ENCODE peak calls at places on chromosome 4, in eight cellular contexts. K is A549; R is CD8-positive, alpha-beta T cell; Y is neuronal stem cell; Q is mesendoderm; J is SK-N-SH; S is Peyer's patch; H is PC-9. N is an unnamed sample.

GRCh38 chr4:176792348-176793059 is at the start of gene VEGFC:
- DNase-seq in K (peak; percentile 73), R (no peak), Y (peak; percentile 56), Q (peak; percentile 72), J (peak; percentile 79), S (no peak), H (peak; percentile 62), N (no peak)

GRCh38 chr4:104641427-104641826 is 146.7 kb upstream of the CXXC4 start:
- DNase-seq in K (no peak), R (no peak), Y (peak; percentile 46), Q (no peak), J (no peak), S (no peak), H (no peak), N (no peak)

GRCh38 chr4:87505862-87506261 is 23.3 kb downstream of the SPARCL1 start:
- DNase-seq in K (no peak), R (no peak), Y (no peak), Q (peak; percentile 60), J (no peak), S (no peak), H (no peak), N (no peak)

GRCh38 chr4:109912706-109913621 is at the start of gene EGF:
- DNase-seq in K (peak; percentile 32), R (no peak), Y (peak; percentile 41), Q (peak; percentile 90), J (no peak), S (no peak), H (no peak), N (no peak)

GRCh38 chr4:105210901-105211300 is 64.2 kb downstream of the TET2 start:
- DNase-seq in K (no peak), R (no peak), Y (no peak), Q (no peak), J (no peak), S (no peak), H (no peak), N (no peak)

GRCh38 chr4:142408003-142408441 is 438.1 kb downstream of the INPP4B start:
- DNase-seq in K (peak; percentile 84), R (no peak), Y (no peak), Q (peak; percentile 68), J (no peak), S (no peak), H (peak; percentile 62), N (no peak)

GRCh38 chr4:73589261-73589847 is 30.9 kb downstream of the RASSF6 start:
- DNase-seq in K (no peak), R (no peak), Y (no peak), Q (peak; percentile 42), J (no peak), S (peak; percentile 18), H (no peak), N (no peak)

GRCh38 chr4:40194602-40195161 is 2.1 kb upstream of the RHOH start:
- DNase-seq in K (no peak), R (no peak), Y (no peak), Q (no peak), J (peak; percentile 23), S (peak; percentile 78), H (no peak), N (peak; percentile 73)

GRCh38 chr4:139005774-139006173 is 9.8 kb upstream of the NOCT start:
- DNase-seq in K (no peak), R (no peak), Y (no peak), Q (no peak), J (no peak), S (no peak), H (no peak), N (no peak)

DNA sequence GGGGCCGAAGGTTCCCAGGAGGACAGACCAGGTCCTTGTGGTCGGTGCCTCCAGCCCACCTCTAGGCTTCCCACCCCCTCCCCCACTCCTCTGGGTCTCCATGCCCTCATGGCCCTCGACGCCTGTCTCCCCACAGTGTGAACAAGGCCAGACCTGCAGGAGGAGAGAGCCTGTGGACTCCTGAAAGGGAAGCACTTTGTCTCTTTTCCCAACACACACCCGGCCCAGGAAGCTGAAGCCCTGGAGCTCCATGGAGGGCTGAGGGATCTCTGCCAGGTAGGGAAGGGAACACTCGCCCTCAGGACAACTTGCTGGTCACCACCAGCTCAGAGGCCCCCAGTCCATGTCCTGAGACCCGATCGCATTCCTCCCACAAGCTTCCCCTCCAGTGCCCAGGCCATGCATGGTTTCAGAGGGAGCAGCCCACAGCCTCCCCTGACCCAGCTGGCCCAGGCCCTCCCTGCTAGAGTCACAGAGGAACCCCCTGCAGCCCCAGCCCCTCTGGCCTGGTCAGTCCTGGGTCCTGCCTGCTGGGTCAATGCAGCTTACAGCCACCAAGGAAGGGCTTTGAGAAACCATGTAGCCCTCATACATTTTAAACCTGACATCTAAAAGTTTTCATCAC is 60.8 kb downstream of the ABLIM2 start:
- DNase-seq in K (no peak), R (no peak), Y (no peak), Q (no peak), J (no peak), S (no peak), H (no peak), N (no peak)
- H3K27ac ChIP-seq in K (peak overlapping the region; percentile 47), R (no peak overlapping the region), Y (no peak overlapping the region), Q (no peak overlapping the region), J (no peak overlapping the region), S (no peak overlapping the region), H (no peak overlapping the region), N (no peak overlapping the region)

GRCh38 chr4:38082424-38083374 is 122.5 kb downstream of the PTTG2 start:
- DNase-seq in K (no peak), R (no peak), Y (no peak), Q (no peak), J (no peak), S (no peak), H (no peak), N (no peak)

GRCh38 chr4:38086515-38087226 is 126.5 kb downstream of the PTTG2 start:
- DNase-seq in K (no peak), R (no peak), Y (no peak), Q (no peak), J (no peak), S (no peak), H (no peak), N (no peak)

GRCh38 chr4:38084984-38085383 is 124.8 kb downstream of the PTTG2 start:
- DNase-seq in K (no peak), R (no peak), Y (no peak), Q (no peak), J (no peak), S (no peak), H (no peak), N (no peak)

GRCh38 chr4:38088321-38088720 is 128.1 kb downstream of the PTTG2 start:
- DNase-seq in K (no peak), R (no peak), Y (no peak), Q (no peak), J (no peak), S (no peak), H (no peak), N (no peak)

DNA sequence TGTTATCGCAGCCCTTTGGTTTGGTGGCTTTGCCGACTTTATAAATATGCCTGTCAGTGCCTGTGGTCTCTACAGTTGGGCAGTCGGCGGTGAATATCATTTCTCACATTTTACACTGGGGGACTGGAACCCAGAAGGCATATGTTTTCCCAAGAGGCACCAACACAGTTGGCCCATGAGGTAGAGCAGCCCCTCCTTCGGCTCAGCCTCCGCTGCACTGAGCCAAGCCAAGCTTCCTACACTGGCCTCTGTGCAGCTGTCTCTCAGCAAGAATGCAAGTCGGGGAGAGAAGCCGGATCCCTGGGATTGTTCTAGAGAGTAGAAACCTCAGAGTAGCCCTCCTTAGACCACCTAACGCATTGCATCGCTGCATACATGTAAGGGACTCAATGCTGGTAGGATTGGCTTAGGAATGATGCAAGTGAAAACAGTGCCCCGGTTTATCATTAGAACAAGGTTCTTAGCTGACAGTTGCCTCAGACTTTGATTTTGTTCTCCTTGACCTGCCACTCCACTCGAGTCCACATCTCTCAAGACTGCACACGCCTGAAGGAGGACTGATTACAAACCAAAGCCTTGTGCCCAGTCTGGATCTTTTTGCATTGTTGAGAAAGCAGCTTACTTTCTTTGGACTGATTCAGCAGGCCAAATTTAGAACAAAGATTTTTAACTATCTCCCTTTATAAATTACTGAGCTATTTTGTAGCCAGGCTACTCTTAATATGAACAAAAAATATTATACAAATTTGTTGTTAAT is 125.4 kb downstream of the PTTG2 start:
- DNase-seq in K (no peak), R (no peak), Y (no peak), Q (no peak), J (no peak), S (no peak), H (no peak), N (no peak)
- H3K4me1 ChIP-seq in K (no peaks in the 10 kb centered on the region), R (no peaks in the 10 kb centered on the region), Y (peaks cover 15% of the 10 kb centered on the region), Q (peaks cover 3% of the 10 kb centered on the region), J (peaks cover 5% of the 10 kb centered on the region), S (no peaks in the 10 kb centered on the region), H (peaks cover 16% of the 10 kb centered on the region), N (no peaks in the 10 kb centered on the region)

DNA sequence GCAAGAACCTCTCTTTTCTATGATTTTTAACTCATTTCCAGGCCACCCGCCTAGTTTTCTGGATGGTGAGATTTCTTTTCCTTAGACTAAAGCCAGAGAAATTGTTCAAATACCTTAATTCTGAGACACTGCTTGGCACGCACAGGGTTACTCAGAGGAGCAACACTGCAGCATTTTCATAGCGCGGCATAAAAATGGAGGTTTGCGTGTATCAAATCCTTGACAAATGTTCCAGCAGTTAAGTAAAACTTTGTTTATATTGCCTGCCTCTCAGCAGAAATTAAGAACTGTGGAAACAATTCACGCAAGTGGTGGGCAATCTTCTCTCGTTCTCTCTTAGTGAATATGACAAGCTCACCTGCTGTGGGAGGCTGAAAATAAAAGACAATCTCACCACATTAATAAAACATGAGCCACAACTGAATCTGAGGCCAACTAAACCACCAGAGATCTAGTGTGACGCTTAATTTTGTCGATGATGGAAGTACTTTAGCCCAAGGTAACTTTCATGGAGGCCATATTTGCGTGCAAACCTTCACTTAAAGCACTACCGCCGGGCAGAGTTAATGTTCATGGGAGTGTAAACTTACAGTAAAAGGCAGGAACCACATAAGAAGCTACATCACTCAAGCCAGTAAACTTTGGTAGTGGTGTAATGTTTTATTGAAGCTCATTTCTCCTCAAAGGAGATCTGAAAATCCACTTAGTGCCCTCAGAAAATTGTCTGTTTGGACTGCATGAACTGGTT is 894.8 kb upstream of the EPHA5 start:
- DNase-seq in K (peak; percentile 95), R (no peak), Y (no peak), Q (no peak), J (no peak), S (no peak), H (no peak), N (no peak)
- H3K27ac ChIP-seq in K (peak overlapping the region; percentile 89), R (no peak overlapping the region), Y (no peak overlapping the region), Q (no peak overlapping the region), J (peak overlapping the region; percentile 79), S (no peak overlapping the region), H (no peak overlapping the region), N (no peak overlapping the region)

GRCh38 chr4:184473265-184473514 is 1.2 kb downstream of the IRF2 start:
- DNase-seq in K (no peak), R (no peak), Y (no peak), Q (no peak), J (no peak), S (no peak), H (no peak), N (no peak)

GRCh38 chr4:184473515-184474260 is 662 bp downstream of the IRF2 start:
- DNase-seq in K (peak; percentile 21), R (peak; percentile 28), Y (peak; percentile 39), Q (peak; percentile 67), J (peak; percentile 71), S (peak; percentile 51), H (peak; percentile 43), N (peak; percentile 62)

GRCh38 chr4:184472540-184473264 is 1.6 kb downstream of the IRF2 start:
- DNase-seq in K (peak; percentile 70), R (no peak), Y (peak; percentile 58), Q (peak; percentile 79), J (peak; percentile 87), S (peak; percentile 62), H (peak; percentile 81), N (peak; percentile 35)

GRCh38 chr4:184470785-184471110 is 3.6 kb downstream of the IRF2 start:
- DNase-seq in K (no peak), R (no peak), Y (no peak), Q (no peak), J (no peak), S (no peak), H (no peak), N (no peak)

GRCh38 chr4:184471872-184472539 is 2.3 kb downstream of the IRF2 start:
- DNase-seq in K (peak; percentile 14), R (no peak), Y (no peak), Q (no peak), J (peak; percentile 60), S (no peak), H (no peak), N (peak; percentile 15)
- H3K4me1 ChIP-seq in K (peaks cover 7% of the 10 kb centered on the region), R (peaks cover 45% of the 10 kb centered on the region), Y (peaks cover 21% of the 10 kb centered on the region), Q (peaks cover 5% of the 10 kb centered on the region), J (peaks cover 29% of the 10 kb centered on the region), S (peaks cover 3% of the 10 kb centered on the region), H (peaks cover 21% of the 10 kb centered on the region), N (peaks cover 71% of the 10 kb centered on the region)

N was measured in CD4-positive, alpha-beta memory T cell.